ENCODE peak calls at places on chromosome 20, in four cellular contexts. A is mammary epithelial cell, R is tibial artery, H is SK-N-SH. T is an unnamed sample.

GRCh38 chr20:9838035-9838377 is 870 bp downstream of the PAK5 start:
- DNase-seq in A (peak; percentile 11), H (peak; percentile 29), R (no peak), T (no peak)

GRCh38 chr20:20452254-20452676 is 84.4 kb downstream of the INSM1 start:
- DNase-seq in H (no peak), A (peak; percentile 64), R (peak; percentile 42), T (no peak)

GRCh38 chr20:1196634-1197033 is 6.6 kb upstream of the C20orf202 start:
- DNase-seq in R (no peak), H (no peak), A (no peak), T (no peak)

GRCh38 chr20:37081717-37082289 is 14.0 kb downstream of the RBL1 start:
- DNase-seq in A (no peak), R (peak; percentile 31), H (peak; percentile 23), T (no peak)

GRCh38 chr20:10922521-10922920 is 248.7 kb upstream of the JAG1 start:
- DNase-seq in R (no peak), A (no peak), H (no peak), T (no peak)

GRCh38 chr20:8573686-8574085 is 441.6 kb downstream of the PLCB1 start:
- DNase-seq in H (no peak), A (no peak), R (no peak), T (no peak)

GRCh38 chr20:44917399-44917798 is 7.5 kb downstream of the PABPC1L start:
- DNase-seq in H (no peak), A (no peak), R (no peak), T (no peak)

GRCh38 chr20:18404172-18404571 is 62.7 kb downstream of the DZANK1 start:
- DNase-seq in A (peak; percentile 64), H (no peak), R (no peak), T (no peak)

GRCh38 chr20:15555913-15556312 is 1017.3 kb downstream of the KIF16B start:
- DNase-seq in A (no peak), H (peak; percentile 25), R (no peak), T (no peak)

GRCh38 chr20:55251170-55251569 is 754.1 kb downstream of the CBLN4 start:
- DNase-seq in R (no peak), A (no peak), H (no peak), T (no peak)

GRCh38 chr20:48667481-48667880 is 160.3 kb downstream of the PREX1 start:
- DNase-seq in R (no peak), A (no peak), H (no peak), T (no peak)

GRCh38 chr20:4472906-4473305 is 248.8 kb upstream of the PRND start:
- DNase-seq in A (no peak), H (no peak), R (no peak), T (peak; percentile 72)

GRCh38 chr20:32823078-32823477 is 3.3 kb downstream of the MAPRE1 start:
- DNase-seq in R (peak; percentile 48), A (peak; percentile 77), H (no peak), T (peak; percentile 32)

GRCh38 chr20:50744143-50744792 is 12.9 kb downstream of the PARD6B start:
- DNase-seq in R (peak; percentile 73), A (peak; percentile 89), H (peak; percentile 64), T (peak; percentile 92)

GRCh38 chr20:24678351-24679106 is 209.1 kb downstream of the SYNDIG1 start:
- DNase-seq in H (no peak), A (no peak), R (peak; percentile 11), T (no peak)

GRCh38 chr20:63830821-63831593 is at the start of gene ZBTB46:
- DNase-seq in H (peak; percentile 99), A (no peak), R (no peak), T (peak; percentile 78)

GRCh38 chr20:34607066-34607465 is 48.5 kb downstream of the MAP1LC3A start:
- DNase-seq in H (no peak), R (no peak), A (no peak), T (no peak)

GRCh38 chr20:19626896-19627295 is 131.2 kb upstream of the RIN2 start:
- DNase-seq in R (no peak), A (no peak), H (no peak), T (no peak)

GRCh38 chr20:25256226-25256859 is 8.5 kb downstream of the PYGB start:
- DNase-seq in A (no peak), H (peak; percentile 4), R (no peak), T (no peak)

GRCh38 chr20:33673411-33674293 is 576 bp downstream of the NECAB3 start:
- DNase-seq in A (no peak), R (no peak), H (peak; percentile 60), T (peak; percentile 50)

GRCh38 chr20:42873259-42873658 is 316.4 kb downstream of the PTPRT start:
- DNase-seq in A (no peak), H (no peak), R (no peak), T (no peak)

GRCh38 chr20:49179368-49180277 is 8.5 kb downstream of the STAU1 start:
- DNase-seq in A (no peak), H (no peak), R (no peak), T (no peak)

GRCh38 chr20:6767536-6768227 is at the start of gene BMP2:
- DNase-seq in A (peak; percentile 69), H (peak; percentile 82), R (peak; percentile 24), T (peak; percentile 51)

GRCh38 chr20:51490635-51491034 is 51.9 kb downstream of the NFATC2 start:
- DNase-seq in A (no peak), R (no peak), H (no peak), T (no peak)

GRCh38 chr20:32737371-32738223 is 5.7 kb downstream of the COMMD7 start:
- DNase-seq in H (no peak), R (no peak), A (peak; percentile 54), T (peak; percentile 32)

GRCh38 chr20:4435671-4436070 is 286.0 kb upstream of the PRND start:
- DNase-seq in R (no peak), A (no peak), H (no peak), T (no peak)

GRCh38 chr20:49676581-49677291 is 36.9 kb downstream of the B4GALT5 start:
- DNase-seq in R (no peak), A (peak; percentile 61), H (no peak), T (peak; percentile 38)

DNA sequence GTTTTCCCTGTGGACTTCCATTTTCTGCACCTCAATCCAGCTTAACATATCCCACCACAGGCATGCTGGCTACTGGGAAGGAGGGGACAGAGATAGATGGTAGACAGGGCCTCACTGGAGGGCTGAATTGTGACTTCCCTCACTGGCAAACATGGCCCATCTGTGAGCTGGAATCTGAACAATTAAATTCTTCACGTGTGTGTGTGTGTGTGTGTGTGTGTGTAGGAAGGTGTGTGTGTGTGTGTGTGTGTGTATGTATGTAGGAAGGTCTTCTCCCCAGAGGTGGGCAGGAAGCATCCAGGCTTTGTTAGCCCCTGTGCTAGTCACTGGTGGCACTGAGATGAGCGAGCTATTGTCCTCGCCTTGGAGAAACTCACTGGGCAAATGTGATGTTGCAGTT is 5.4 kb upstream of the TOX2 start:
- DNase-seq in H (no peak), A (no peak), R (no peak), T (no peak)
- H3K9me3 ChIP-seq in H (peaks cover 4% of the 10 kb centered on the region), A (no peaks in the 10 kb centered on the region), R (peaks cover 30% of the 10 kb centered on the region), T (peaks cover 17% of the 10 kb centered on the region)

GRCh38 chr20:35839891-35840290 is 68.1 kb downstream of the PHF20 start:
- DNase-seq in A (no peak), H (no peak), R (no peak), T (no peak)

GRCh38 chr20:35838213-35838612 is 66.4 kb downstream of the PHF20 start:
- DNase-seq in H (no peak), A (no peak), R (no peak), T (no peak)

GRCh38 chr20:35845561-35845960 is 73.7 kb downstream of the PHF20 start:
- DNase-seq in A (peak; percentile 57), R (no peak), H (no peak), T (no peak)

GRCh38 chr20:35840403-35840802 is 68.6 kb downstream of the PHF20 start:
- DNase-seq in H (peak; percentile 69), A (no peak), R (no peak), T (no peak)

DNA sequence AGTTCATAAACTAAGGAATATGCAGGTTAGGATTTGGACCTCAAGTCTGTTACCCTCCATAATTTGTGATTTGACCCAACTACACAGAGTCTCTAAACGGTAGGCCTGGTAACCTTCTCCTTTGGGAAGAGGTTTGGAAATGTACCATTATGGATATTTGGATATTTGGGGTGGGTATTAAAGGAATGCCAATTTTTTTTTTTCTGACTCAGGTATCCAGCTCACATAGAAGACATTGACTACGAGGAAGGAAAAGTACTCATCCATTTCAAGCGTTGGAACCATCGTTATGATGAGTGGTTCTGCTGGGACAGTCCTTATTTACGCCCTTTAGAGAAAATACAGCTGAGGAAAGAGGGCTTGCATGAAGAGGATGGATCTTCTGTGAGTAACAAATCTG is 70.5 kb downstream of the PHF20 start:
- DNase-seq in H (no peak), R (no peak), A (no peak), T (no peak)
- H3K36me3 ChIP-seq in H (peaks cover 34% of the 10 kb centered on the region), R (peaks cover 21% of the 10 kb centered on the region), A (peaks cover 9% of the 10 kb centered on the region), T (peaks cover 74% of the 10 kb centered on the region)

GRCh38 chr20:13348301-13349239 is 127.5 kb downstream of the ISM1 start:
- DNase-seq in R (no peak), A (no peak), H (no peak), T (peak; percentile 90)

GRCh38 chr20:13353261-13353945 is 132.3 kb downstream of the ISM1 start:
- DNase-seq in R (no peak), H (no peak), A (peak; percentile 9), T (no peak)

GRCh38 chr20:13344671-13345070 is 123.6 kb downstream of the ISM1 start:
- DNase-seq in R (no peak), A (no peak), H (no peak), T (no peak)

DNA sequence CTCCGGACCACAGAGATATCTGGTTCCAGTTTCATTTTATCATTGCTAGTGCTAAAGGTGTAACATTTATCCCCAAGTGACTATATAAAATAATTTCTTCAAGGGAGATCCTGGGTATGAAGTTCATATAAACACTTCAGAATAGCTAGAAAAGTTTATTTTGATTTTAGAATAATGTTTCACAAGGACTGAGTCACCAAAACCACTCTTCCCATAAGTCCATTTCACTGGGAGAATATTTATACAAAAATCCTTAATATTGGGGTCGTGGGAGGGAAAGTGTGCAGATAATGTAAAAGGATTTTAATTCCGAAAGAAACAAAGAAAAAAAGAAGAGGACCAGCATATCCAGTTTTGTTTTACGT is 128.1 kb downstream of the ISM1 start:
- DNase-seq in H (no peak), R (no peak), A (no peak), T (no peak)
- H3K4me3 ChIP-seq in H (no peak overlapping the region), R (peak overlapping the region; percentile 20), A (no peak overlapping the region), T (peak overlapping the region; percentile 13)

DNA sequence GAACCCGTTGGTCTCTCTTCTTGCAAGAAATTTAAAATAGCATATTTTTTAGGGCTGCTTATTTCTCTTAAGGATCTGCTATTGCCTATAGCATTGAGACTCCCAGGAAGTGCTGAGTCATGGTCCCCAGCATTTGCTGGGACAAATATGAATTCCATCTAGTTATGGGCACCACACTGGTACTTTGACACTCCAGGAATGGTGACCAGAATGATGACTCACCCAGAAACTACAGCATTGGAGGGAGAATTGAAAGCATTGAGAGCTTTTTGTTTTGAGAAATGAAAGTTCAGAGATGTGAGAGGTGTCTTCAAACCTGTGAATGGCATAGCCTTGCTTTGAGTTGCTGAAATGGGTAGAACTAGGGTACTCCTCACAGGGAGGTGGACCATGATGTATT is 699.7 kb downstream of the DHX35 start:
- DNase-seq in H (no peak), R (no peak), A (peak; percentile 31), T (peak; percentile 23)
- H3K9me3 ChIP-seq in H (no peaks in the 10 kb centered on the region), R (no peaks in the 10 kb centered on the region), A (no peaks in the 10 kb centered on the region), T (no peaks in the 10 kb centered on the region)

DNA sequence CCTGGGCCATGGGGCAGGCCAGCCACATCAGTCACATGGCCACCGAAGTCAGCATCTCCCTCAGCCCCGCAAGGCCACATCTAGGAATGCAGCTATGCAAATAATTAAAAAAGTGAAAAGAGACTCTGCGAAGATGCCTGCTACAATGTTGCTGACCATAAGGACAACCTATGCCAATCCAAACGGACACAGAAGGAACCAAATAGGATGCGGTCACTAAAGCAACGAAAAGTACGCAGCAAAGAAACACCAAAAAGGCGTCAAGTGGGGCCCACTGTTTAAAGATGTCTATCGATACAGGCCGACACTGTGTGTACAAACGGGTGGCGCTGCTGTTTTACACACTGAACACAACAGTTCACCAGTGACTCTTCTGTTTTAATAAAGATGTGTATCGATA is 56.4 kb downstream of the TAF4 start:
- DNase-seq in R (no peak), H (no peak), A (no peak), T (no peak)
- H3K36me3 ChIP-seq in R (peaks cover 63% of the 10 kb centered on the region), H (peaks cover 3% of the 10 kb centered on the region), A (no peaks in the 10 kb centered on the region), T (peaks cover 59% of the 10 kb centered on the region)

T was measured in MG63.